ENCODE peak calls at places on chromosomes 5 and 9, in eight cellular contexts. J is epithelial cell of esophagus; G is AG08396; A is SHP77; U is activated CD8-positive, alpha-beta memory T cell treated with anti-CD3 and anti-CD28 coated beads for 48 hours; I is SK-N-SH; M is GM19239; P is RKO. S is an unnamed sample.
A peak's percentile ranks its signal among the peaks of the same experiment; 100 is the strongest.

GRCh38 chr5:102313907-102314306 is 17.8 kb upstream of the SLCO4C1 start:
- DNase-seq in P (no peak), U (no peak), A (no peak), I (peak; percentile 60), J (no peak), G (no peak), M (no peak), S (no peak)

GRCh38 chr9:23820731-23821399 is 5.2 kb downstream of the ELAVL2 start:
- DNase-seq in M (no peak), J (peak; percentile 58), P (no peak), U (no peak), G (no peak), I (peak; percentile 63), A (peak; percentile 55), S (no peak)

GRCh38 chr5:14268236-14268701 is 125.1 kb downstream of the TRIO start:
- DNase-seq in I (no peak), J (peak; percentile 83), A (peak; percentile 39), U (no peak), M (no peak), P (peak; percentile 84), G (peak; percentile 48), S (no peak)

GRCh38 chr5:160310910-160311295 is 1.5 kb downstream of the CCNJL start:
- DNase-seq in G (no peak), J (no peak), U (no peak), I (no peak), A (no peak), M (no peak), P (no peak), S (no peak)

GRCh38 chr9:124351672-124352468 is 63.4 kb downstream of the PSMB7 start:
- DNase-seq in G (no peak), J (no peak), U (no peak), I (no peak), A (no peak), P (no peak), M (no peak), S (no peak)

GRCh38 chr9:31323726-31324444 is 1060.6 kb upstream of the ACO1 start:
- DNase-seq in G (no peak), I (no peak), U (no peak), A (no peak), M (no peak), P (no peak), J (peak; percentile 54), S (no peak)

GRCh38 chr9:125593581-125593980 is 113.4 kb downstream of the MAPKAP1 start:
- DNase-seq in U (no peak), J (peak; percentile 27), M (no peak), I (no peak), G (no peak), A (no peak), P (no peak), S (no peak)

GRCh38 chr5:138408023-138408422 is 30.8 kb upstream of the REEP2 start:
- DNase-seq in U (no peak), G (peak; percentile 13), A (no peak), P (no peak), M (no peak), I (no peak), J (peak; percentile 8), S (no peak)

GRCh38 chr5:148729182-148729581 is 74.9 kb upstream of the HTR4 start:
- DNase-seq in P (peak; percentile 45), I (peak; percentile 12), J (peak; percentile 14), M (no peak), A (no peak), U (no peak), G (no peak), S (no peak)

GRCh38 chr5:96339862-96340261 is 93.2 kb downstream of the PCSK1 start:
- DNase-seq in I (no peak), J (no peak), A (no peak), U (no peak), G (no peak), P (no peak), M (no peak), S (no peak)

GRCh38 chr5:168813179-168813968 is 234.2 kb upstream of the PANK3 start:
- DNase-seq in U (no peak), P (no peak), I (peak; percentile 73), A (no peak), G (no peak), J (no peak), M (no peak), S (no peak)

GRCh38 chr9:83935276-83935890 is 14.2 kb upstream of the KIF27 start:
- DNase-seq in G (peak; percentile 56), U (no peak), P (no peak), M (no peak), J (peak; percentile 61), I (no peak), A (no peak), S (no peak)

GRCh38 chr9:10251490-10251889 is 361.3 kb downstream of the PTPRD start:
- DNase-seq in A (no peak), I (no peak), G (no peak), J (peak; percentile 91), M (no peak), P (peak; percentile 23), U (no peak), S (no peak)

GRCh38 chr9:81538929-81539716 is 150.2 kb downstream of the TLE1 start:
- DNase-seq in P (no peak), I (no peak), J (no peak), G (no peak), U (no peak), A (peak; percentile 39), M (no peak), S (no peak)

GRCh38 chr5:95717439-95717838 is 13.7 kb upstream of the RHOBTB3 start:
- DNase-seq in U (no peak), P (no peak), A (no peak), J (no peak), M (no peak), G (no peak), I (no peak), S (no peak)

GRCh38 chr5:130141689-130142320 is 237.5 kb downstream of the CHSY3 start:
- DNase-seq in A (no peak), U (no peak), G (peak; percentile 10), P (peak; percentile 39), I (peak; percentile 0), J (peak; percentile 64), M (peak; percentile 6), S (no peak)

GRCh38 chr5:145244788-145245187 is 590.4 kb downstream of the PRELID2 start:
- DNase-seq in I (no peak), U (no peak), P (no peak), M (no peak), G (no peak), A (no peak), J (no peak), S (no peak)

GRCh38 chr5:96151891-96152290 is 190.2 kb upstream of the ELL2 start:
- DNase-seq in I (no peak), U (no peak), A (no peak), P (peak; percentile 10), M (no peak), G (no peak), J (peak; percentile 24), S (no peak)

GRCh38 chr5:52740007-52740406 is 47.7 kb upstream of the ITGA1 start:
- DNase-seq in A (no peak), U (no peak), M (no peak), I (peak; percentile 12), P (no peak), G (no peak), J (no peak), S (no peak)